ENCODE peak calls at places on chromosomes 2 and 18, in ten cellular contexts. F is GM12865; W is adrenal gland; P is fibroblast of pulmonary artery; X is HTR-8/SVneo; E is activated naive CD4-positive, alpha-beta T cell treated with anti-CD3 and anti-CD28 coated beads, Interleukin-2, amount 10 ng/mL, durations not matched to agents 7 days and 5 days; O is activated CD8-positive, alpha-beta T cell treated with anti-CD3 and anti-CD28 coated beads, Interleukin-2, amount 10 ng/mL, durations not matched to agents 7 days and 5 days; C is renal cortical epithelial cell; B is T-helper 9 cell; K is KG1. G is an unnamed sample.

GRCh38 chr2:9158786-9159779 is 47.5 kb upstream of the ASAP2 start:
- DNase-seq in F (no peak), W (no peak), P (no peak), X (no peak), E (no peak), O (no peak), C (no peak), B (no peak), K (no peak), G (no peak)

GRCh38 chr2:152046940-152047339 is 51.9 kb downstream of the CACNB4 start:
- DNase-seq in F (peak), W (no peak), P (no peak), X (no peak), E (no peak), O (no peak), C (no peak), B (no peak), K (no peak), G (peak)

GRCh38 chr18:70319185-70319584 is 30.3 kb downstream of the SOCS6 start:
- DNase-seq in F (no peak), W (no peak), P (no peak), X (no peak), E (no peak), O (no peak), C (no peak), B (no peak), K (no peak), G (no peak)

GRCh38 chr2:178306351-178307073 is 112.2 kb downstream of the OSBPL6 start:
- DNase-seq in F (peak), W (peak), P (peak), X (peak), E (peak), O (peak), C (peak), B (no peak), K (peak), G (peak)

GRCh38 chr2:168530980-168531379 is 74.9 kb downstream of the CERS6 start:
- DNase-seq in F (peak), W (no peak), P (peak), X (no peak), E (no peak), O (no peak), C (no peak), B (no peak), K (peak), G (peak)

GRCh38 chr2:112055833-112056625 is 960 bp downstream of the TMEM87B start:
- DNase-seq in F (peak), W (peak), P (peak), X (peak), E (peak), O (peak), C (peak), B (no peak), K (peak), G (peak)

GRCh38 chr18:23723121-23723520 is 33.9 kb downstream of the LAMA3 start:
- DNase-seq in F (no peak), W (no peak), P (peak), X (no peak), E (no peak), O (no peak), C (no peak), B (no peak), K (no peak), G (no peak)

GRCh38 chr18:78875268-78875997 is 104.2 kb upstream of the SALL3 start:
- DNase-seq in F (peak), W (peak), P (peak), X (no peak), E (peak), O (peak), C (no peak), B (peak), K (no peak), G (peak)

GRCh38 chr18:80009661-80010550 is 21.5 kb upstream of the TXNL4A start:
- DNase-seq in F (no peak), W (peak), P (peak), X (peak), E (no peak), O (no peak), C (peak), B (no peak), K (no peak), G (no peak)

GRCh38 chr2:232937278-232937906 is 67.3 kb downstream of the SNORC start:
- DNase-seq in F (no peak), W (no peak), P (peak), X (peak), E (no peak), O (no peak), C (peak), B (no peak), K (no peak), G (no peak)

GRCh38 chr18:26304511-26304910 is 78.3 kb downstream of the TAF4B start:
- DNase-seq in F (no peak), W (no peak), P (no peak), X (no peak), E (no peak), O (no peak), C (peak), B (no peak), K (no peak), G (no peak)

GRCh38 chr2:181111059-181111458 is 130.7 kb downstream of the UBE2E3 start:
- DNase-seq in F (no peak), W (no peak), P (no peak), X (no peak), E (no peak), O (no peak), C (no peak), B (no peak), K (no peak), G (no peak)

GRCh38 chr2:109339519-109339991 is 210.6 kb downstream of the SH3RF3 start:
- DNase-seq in F (no peak), W (no peak), P (peak), X (no peak), E (no peak), O (no peak), C (no peak), B (no peak), K (no peak), G (no peak)

GRCh38 chr2:237157551-237158102 is 71.9 kb downstream of the COPS8 start:
- DNase-seq in F (no peak), W (no peak), P (no peak), X (no peak), E (no peak), O (no peak), C (no peak), B (no peak), K (no peak), G (no peak)

GRCh38 chr18:50793641-50794565 is 25.9 kb downstream of the MRO start:
- DNase-seq in F (no peak), W (no peak), P (no peak), X (no peak), E (no peak), O (no peak), C (peak), B (no peak), K (no peak), G (no peak)

GRCh38 chr2:138559648-138560047 is 58.1 kb downstream of the SPOPL start:
- DNase-seq in F (no peak), W (no peak), P (peak), X (no peak), E (no peak), O (no peak), C (no peak), B (no peak), K (no peak), G (no peak)

GRCh38 chr18:59715966-59716369 is 18.7 kb upstream of the CCBE1 start:
- DNase-seq in F (no peak), W (peak), P (peak), X (peak), E (no peak), O (no peak), C (peak), B (no peak), K (no peak), G (no peak)

GRCh38 chr2:148906136-148906535 is 31.1 kb downstream of the KIF5C start:
- DNase-seq in F (no peak), W (no peak), P (no peak), X (peak), E (no peak), O (no peak), C (no peak), B (no peak), K (no peak), G (no peak)

GRCh38 chr18:31206787-31207381 is 44.2 kb upstream of the DSC1 start:
- DNase-seq in F (peak), W (peak), P (peak), X (peak), E (no peak), O (no peak), C (peak), B (no peak), K (no peak), G (peak)

GRCh38 chr2:23145460-23145859 is 239.5 kb upstream of the KLHL29 start:
- DNase-seq in F (no peak), W (no peak), P (no peak), X (no peak), E (no peak), O (no peak), C (peak), B (no peak), K (no peak), G (no peak)

GRCh38 chr18:77106331-77106730 is 26.3 kb downstream of the MBP start:
- DNase-seq in F (peak), W (no peak), P (peak), X (no peak), E (peak), O (peak), C (no peak), B (peak), K (no peak), G (peak)

GRCh38 chr2:165044505-165045303 is 89.4 kb upstream of the SLC38A11 start:
- DNase-seq in F (peak), W (no peak), P (no peak), X (no peak), E (no peak), O (no peak), C (peak), B (no peak), K (no peak), G (no peak)

GRCh38 chr18:58251416-58251815 is 207.4 kb downstream of the NEDD4L start:
- DNase-seq in F (no peak), W (no peak), P (no peak), X (no peak), E (no peak), O (no peak), C (no peak), B (no peak), K (no peak), G (no peak)

GRCh38 chr2:241739651-241740050 is 5.2 kb downstream of the D2HGDH start:
- DNase-seq in F (peak), W (no peak), P (peak), X (no peak), E (no peak), O (no peak), C (no peak), B (no peak), K (no peak), G (no peak)

GRCh38 chr18:45049548-45050307 is 369.0 kb downstream of the SETBP1 start:
- DNase-seq in F (no peak), W (no peak), P (peak), X (no peak), E (no peak), O (no peak), C (no peak), B (no peak), K (no peak), G (no peak)

GRCh38 chr2:215028231-215028630 is 110.2 kb downstream of the ABCA12 start:
- DNase-seq in F (no peak), W (no peak), P (peak), X (peak), E (no peak), O (no peak), C (no peak), B (no peak), K (no peak), G (no peak)

GRCh38 chr2:235247001-235247400 is 246.8 kb upstream of the AGAP1 start:
- DNase-seq in F (no peak), W (no peak), P (no peak), X (no peak), E (no peak), O (no peak), C (no peak), B (no peak), K (no peak), G (no peak)

GRCh38 chr2:65265090-65266045 is 37.7 kb downstream of the ACTR2 start:
- DNase-seq in F (peak), W (peak), P (peak), X (peak), E (peak), O (peak), C (peak), B (no peak), K (no peak), G (peak)

GRCh38 chr2:48941908-48942307 is 186.4 kb upstream of the LHCGR start:
- DNase-seq in F (no peak), W (no peak), P (no peak), X (no peak), E (no peak), O (no peak), C (no peak), B (no peak), K (no peak), G (no peak)

GRCh38 chr2:144703852-144704324 is 184.0 kb upstream of the ZEB2 start:
- DNase-seq in F (no peak), W (peak), P (peak), X (peak), E (no peak), O (no peak), C (peak), B (no peak), K (peak), G (peak)

GRCh38 chr2:65382776-65383357 is 49.5 kb downstream of the SPRED2 start:
- DNase-seq in F (peak), W (peak), P (peak), X (peak), E (peak), O (peak), C (peak), B (peak), K (peak), G (peak)

GRCh38 chr2:154693941-154694340 is 4.6 kb upstream of the KCNJ3 start:
- DNase-seq in F (no peak), W (no peak), P (no peak), X (no peak), E (no peak), O (no peak), C (no peak), B (no peak), K (no peak), G (no peak)

GRCh38 chr2:240351826-240352426 is 83.5 kb upstream of the GPC1 start:
- DNase-seq in F (no peak), W (no peak), P (no peak), X (no peak), E (no peak), O (no peak), C (peak), B (no peak), K (no peak), G (no peak)

G was measured in Kasumi-1.